ENCODE peak calls at places on chromosomes 7 and 10, in five cellular contexts. E is tibial nerve, N is sigmoid colon, G is ovary, X is colonic mucosa. C is an unnamed sample.
A peak's percentile ranks its signal among the peaks of the same experiment; 100 is the strongest.

GRCh38 chr7:128203047-128203491 is 38.0 kb upstream of the LEP start:
- DNase-seq in G (no peak), N (no peak), X (no peak), E (no peak), C (no peak)

GRCh38 chr10:129005080-129005479 is 462.0 kb upstream of the MGMT start:
- DNase-seq in G (no peak), X (no peak), E (no peak), N (no peak), C (no peak)

GRCh38 chr7:142883571-142884284 is 1.8 kb downstream of the TRPV6 start:
- DNase-seq in G (no peak), N (no peak), E (no peak), X (no peak), C (no peak)

GRCh38 chr10:127195041-127195506 is 1.3 kb downstream of the INSYN2A start:
- DNase-seq in N (no peak), G (no peak), X (no peak), E (no peak), C (no peak)

GRCh38 chr7:122790558-122790957 is 87.8 kb upstream of the RNF148 start:
- DNase-seq in G (no peak), E (no peak), X (no peak), N (no peak), C (no peak)

GRCh38 chr10:91163269-91163708 is 57.2 kb upstream of the PCGF5 start:
- DNase-seq in X (peak; percentile 55), N (peak; percentile 81), E (peak; percentile 16), G (peak; percentile 61), C (peak; percentile 65)

GRCh38 chr10:107665459-107665858 is 501.0 kb upstream of the SORCS1 start:
- DNase-seq in N (no peak), E (no peak), X (no peak), G (no peak), C (no peak)

GRCh38 chr10:37534166-37534565 is 323.2 kb downstream of the ZNF248 start:
- DNase-seq in N (no peak), G (no peak), E (no peak), X (no peak), C (no peak)

GRCh38 chr10:30848396-30849032 is 183.2 kb downstream of the ZNF438 start:
- DNase-seq in X (no peak), E (no peak), N (no peak), G (no peak), C (no peak)

GRCh38 chr7:51732066-51732465 is 415.5 kb upstream of the COBL start:
- DNase-seq in E (no peak), X (no peak), G (no peak), N (no peak), C (peak; percentile 32)

GRCh38 chr7:67422601-67423000 is 426.0 kb downstream of the TYW1 start:
- DNase-seq in X (no peak), N (no peak), G (no peak), E (no peak), C (no peak)

GRCh38 chr7:18497800-18498199 is 2.3 kb downstream of the HDAC9 start:
- DNase-seq in N (no peak), E (no peak), G (no peak), X (no peak), C (no peak)

GRCh38 chr10:127151541-127151940 is 44.9 kb downstream of the INSYN2A start:
- DNase-seq in N (no peak), E (no peak), G (no peak), X (no peak), C (no peak)

GRCh38 chr7:105003275-105003674 is 10.7 kb upstream of the KMT2E start:
- DNase-seq in G (no peak), E (no peak), X (no peak), N (peak; percentile 77), C (no peak)

GRCh38 chr7:115707236-115707635 is 323.3 kb downstream of the TFEC start:
- DNase-seq in N (no peak), X (peak; percentile 47), E (no peak), G (no peak), C (no peak)

GRCh38 chr10:110368556-110368955 is 63.8 kb upstream of the SMNDC1 start:
- DNase-seq in E (no peak), G (no peak), N (no peak), X (no peak), C (no peak)

GRCh38 chr7:17554341-17555015 is 256.0 kb downstream of the AHR start:
- DNase-seq in N (no peak), X (no peak), G (no peak), E (no peak), C (no peak)

GRCh38 chr10:8043569-8044306 is 10.8 kb upstream of the GATA3 start:
- DNase-seq in N (no peak), E (no peak), X (no peak), G (no peak), C (no peak)

GRCh38 chr10:88281592-88282268 is 301.4 kb downstream of the RNLS start:
- DNase-seq in G (no peak), X (no peak), E (no peak), N (no peak), C (no peak)

GRCh38 chr7:158933468-158934139 is 77.2 kb downstream of the DYNC2I1 start:
- DNase-seq in N (no peak), E (no peak), G (no peak), X (no peak), C (no peak)

GRCh38 chr7:40604601-40605438 is 470.0 kb downstream of the SUGCT start:
- DNase-seq in N (peak; percentile 60), X (peak; percentile 38), G (peak; percentile 9), E (peak; percentile 14), C (peak; percentile 72)

GRCh38 chr7:73885975-73886798 is 25.2 kb downstream of the TMEM270 start:
- DNase-seq in X (no peak), E (peak; percentile 48), N (peak; percentile 91), G (peak; percentile 68), C (no peak)

GRCh38 chr7:150448789-150449147 is 1.7 kb upstream of the GIMAP8 start:
- DNase-seq in X (peak; percentile 85), G (peak; percentile 50), E (peak; percentile 21), N (peak; percentile 80), C (peak; percentile 44)

GRCh38 chr10:133440633-133441285 is 13.0 kb upstream of the SCART1 start:
- DNase-seq in N (peak; percentile 48), G (no peak), X (no peak), E (no peak), C (no peak)

GRCh38 chr7:124779194-124779593 is 13.6 kb upstream of the GPR37 start:
- DNase-seq in E (no peak), G (no peak), X (no peak), N (no peak), C (no peak)

GRCh38 chr10:81873932-81874816 is 820 bp upstream of the NRG3 start:
- DNase-seq in N (peak; percentile 68), E (no peak), G (no peak), X (peak; percentile 20), C (peak; percentile 71)

GRCh38 chr10:95742529-95742884 is 13.5 kb upstream of the ENTPD1 start:
- DNase-seq in X (peak; percentile 70), E (no peak), G (no peak), N (no peak), C (no peak)

GRCh38 chr7:135076882-135077281 is 71.0 kb upstream of the TMEM140 start:
- DNase-seq in N (no peak), E (no peak), G (no peak), X (no peak), C (no peak)

GRCh38 chr7:30330134-30331111 is 46.0 kb downstream of the ZNRF2 start:
- DNase-seq in G (no peak), E (no peak), X (no peak), N (no peak), C (no peak)

GRCh38 chr7:105014725-105015630 is 973 bp downstream of the KMT2E start:
- DNase-seq in X (peak; percentile 83), N (peak; percentile 83), G (peak; percentile 54), E (peak; percentile 35), C (peak; percentile 46)

GRCh38 chr7:130152270-130153141 is 52.7 kb downstream of the TMEM209 start:
- DNase-seq in E (no peak), X (no peak), G (no peak), N (no peak), C (no peak)

GRCh38 chr7:38317457-38318037 is 44.1 kb upstream of the TARP start:
- DNase-seq in E (no peak), N (no peak), G (no peak), X (no peak), C (no peak)

DNA sequence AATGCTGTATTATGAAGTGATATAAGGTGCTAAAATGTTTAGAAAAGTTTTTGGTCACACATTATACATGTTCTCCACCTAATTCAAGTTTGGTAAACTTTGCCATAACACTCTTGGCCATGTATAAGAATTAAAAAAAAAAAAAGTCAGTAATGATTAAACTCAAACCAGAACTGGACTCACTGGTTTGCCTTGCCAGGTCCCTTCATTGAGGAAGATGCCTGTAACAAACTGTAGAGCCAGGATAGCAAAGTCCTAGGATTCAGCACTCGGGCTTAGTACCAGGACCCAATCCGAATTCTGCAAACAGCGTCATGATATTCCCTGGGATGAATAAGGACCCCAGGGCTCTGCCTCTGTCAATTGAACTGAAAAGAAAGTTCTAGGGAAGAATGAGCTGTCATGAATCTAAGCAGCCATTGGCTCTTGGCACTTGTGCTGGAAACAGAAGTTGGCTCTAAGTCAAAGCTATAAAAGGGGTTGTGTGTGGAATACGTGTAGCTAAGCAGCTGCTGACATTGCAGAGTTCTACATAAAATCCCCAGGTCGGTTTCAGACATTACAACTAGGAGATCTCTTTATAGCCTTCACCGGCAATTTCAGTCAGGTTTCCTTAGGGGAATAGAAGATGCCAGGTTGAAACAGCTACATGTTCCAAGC is 216.8 kb downstream of the C7orf25 start:
- DNase-seq in N (no peak), X (peak; percentile 31), E (no peak), G (no peak), C (no peak)
- TF ChIP-seq CTCF in N (no peak), X (no peak), E (no peak), G (no peak), C (no peak)

DNA sequence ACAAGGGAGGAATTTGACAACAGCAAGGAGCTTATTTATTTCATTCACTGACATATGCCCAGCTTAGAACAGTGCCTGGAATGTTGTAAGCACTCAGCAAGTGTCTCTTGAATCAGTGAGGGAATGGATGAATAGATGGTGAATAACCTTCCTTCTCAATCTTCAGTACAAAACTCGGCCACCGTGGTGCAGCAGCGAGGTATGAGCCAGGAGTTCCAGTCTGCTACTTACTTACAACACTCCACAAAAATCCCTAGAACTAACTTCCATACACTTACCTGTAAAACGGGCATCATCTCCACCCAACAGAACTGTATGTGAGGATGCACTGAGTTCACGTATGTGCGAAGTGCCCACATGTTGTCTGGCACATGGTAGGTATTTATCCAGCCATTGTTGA is 237.4 kb downstream of the WDR11 start:
- DNase-seq in G (no peak), X (no peak), N (no peak), E (no peak), C (no peak)
- TF ChIP-seq CTCF in G (no peak), X (no peak), N (peak; percentile 11), E (no peak), C (peak; percentile 20)

DNA sequence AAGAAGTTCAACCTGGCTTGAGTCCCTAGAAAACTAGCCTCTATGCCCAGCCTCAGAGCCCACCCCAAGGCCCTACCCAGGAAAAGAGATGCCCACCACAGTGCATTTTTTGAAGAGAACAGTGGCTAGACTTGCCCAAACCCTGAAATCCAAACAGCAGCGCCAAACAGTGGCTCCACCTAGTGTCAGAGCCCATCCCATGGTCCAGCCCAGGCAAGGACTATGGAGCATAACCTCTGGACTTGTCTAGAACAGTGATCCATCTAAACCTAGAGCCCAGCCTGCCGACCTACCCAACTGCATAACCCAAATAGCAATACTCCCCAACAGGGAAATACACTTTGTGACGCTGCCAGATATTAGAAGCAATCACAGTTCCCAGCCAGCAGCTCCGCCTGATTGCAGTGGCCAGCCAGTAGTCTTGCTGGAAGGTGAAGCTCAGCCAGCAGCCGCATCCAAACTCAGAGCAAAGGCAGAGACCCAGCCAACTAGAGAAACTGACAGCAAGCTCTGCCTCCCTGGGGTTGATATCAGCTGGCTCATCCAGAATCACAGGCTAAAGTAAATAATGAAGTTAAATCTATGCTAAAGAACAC is 44.5 kb downstream of the HBP1 start:
- DNase-seq in G (no peak), N (no peak), E (no peak), X (no peak), C (no peak)
- TF ChIP-seq CTCF in G (no peak), N (no peak), E (no peak), X (no peak), C (no peak)

GRCh38 chr10:99394761-99395386 is 35.5 kb downstream of the GOT1 start:
- DNase-seq in E (no peak), G (no peak), N (no peak), X (no peak), C (no peak)
- TF ChIP-seq CTCF in E (no peak), G (no peak), N (no peak), X (no peak), C (no peak)

C was measured in dorsolateral prefrontal cortex.